ENCODE peak calls at places on chromosomes 3 and 15, in eight cellular contexts. Q is mucosa of descending colon; Z is CD8-positive, alpha-beta T cell; A is WERI-Rb-1; Y is heart left ventricle; C is lung; S is esophagus squamous epithelium; M is psoas muscle. J is an unnamed sample.

GRCh38 chr3:157494581-157495281 is 8.5 kb downstream of the VEPH1 start:
- DNase-seq in Y (no peak), Z (no peak), Q (no peak), S (no peak), M (no peak), C (no peak), A (no peak), J (no peak)

GRCh38 chr3:64440498-64440897 is 215.2 kb upstream of the PRICKLE2 start:
- DNase-seq in C (peak; percentile 84), Q (no peak), A (no peak), Y (no peak), Z (no peak), S (no peak), M (no peak), J (peak; percentile 70)

GRCh38 chr3:133283958-133284807 is 115.7 kb upstream of the BFSP2 start:
- DNase-seq in C (no peak), A (peak; percentile 20), Y (no peak), Q (no peak), Z (no peak), M (no peak), S (no peak), J (no peak)

GRCh38 chr15:48447657-48448056 is 116.4 kb downstream of the DUT start:
- DNase-seq in S (no peak), M (no peak), Q (no peak), C (no peak), Z (no peak), A (no peak), Y (no peak), J (no peak)

GRCh38 chr3:30098656-30099454 is 507.5 kb upstream of the TGFBR2 start:
- DNase-seq in C (no peak), Q (no peak), Y (no peak), M (no peak), S (no peak), A (no peak), Z (no peak), J (no peak)

GRCh38 chr15:75171408-75171807 is 30.3 kb upstream of the C15orf39 start:
- DNase-seq in Y (no peak), Q (no peak), C (no peak), M (no peak), A (no peak), S (no peak), Z (no peak), J (no peak)

GRCh38 chr15:27701956-27702355 is 397.2 kb downstream of the OCA2 start:
- DNase-seq in Y (no peak), S (no peak), Q (no peak), A (no peak), M (no peak), C (no peak), Z (no peak), J (no peak)

GRCh38 chr3:186532641-186533072 is 11.5 kb downstream of the CRYGS start:
- DNase-seq in Z (no peak), M (no peak), Y (no peak), S (no peak), C (no peak), Q (no peak), A (no peak), J (no peak)

GRCh38 chr3:46927718-46928073 is 48.8 kb downstream of the CCDC12 start:
- DNase-seq in S (no peak), C (no peak), Y (no peak), Z (no peak), M (no peak), A (no peak), Q (peak; percentile 19), J (no peak)

GRCh38 chr3:24506966-24507775 is 12.5 kb upstream of the THRB start:
- DNase-seq in Y (no peak), Q (no peak), Z (no peak), M (no peak), S (no peak), C (no peak), A (no peak), J (no peak)

GRCh38 chr3:161859870-161860450 is 363.4 kb downstream of the OTOL1 start:
- DNase-seq in A (no peak), S (no peak), Q (no peak), Y (no peak), Z (no peak), M (no peak), C (no peak), J (no peak)

GRCh38 chr15:92914103-92914499 is 14.0 kb downstream of the CHD2 start:
- DNase-seq in C (no peak), A (no peak), S (no peak), M (no peak), Q (no peak), Z (no peak), Y (no peak), J (no peak)

GRCh38 chr3:195613468-195614069 is 29.8 kb upstream of the APOD start:
- DNase-seq in M (no peak), C (no peak), Q (no peak), S (no peak), Z (no peak), Y (no peak), A (no peak), J (peak; percentile 3)

GRCh38 chr15:26889298-26889898 is 22.5 kb downstream of the GABRA5 start:
- DNase-seq in Y (no peak), Z (no peak), Q (no peak), S (no peak), C (no peak), A (peak; percentile 54), M (no peak), J (peak; percentile 74)

GRCh38 chr15:45242289-45242688 is 9.7 kb upstream of the SLC28A2 start:
- DNase-seq in Y (no peak), A (no peak), Q (no peak), S (no peak), M (no peak), Z (no peak), C (no peak), J (no peak)
- H3K9me3 ChIP-seq in Y (peaks cover 68% of the 10 kb centered on the region), A (peaks cover 15% of the 10 kb centered on the region), Q (peaks cover 72% of the 10 kb centered on the region), S (peaks cover 72% of the 10 kb centered on the region), M (peaks cover 51% of the 10 kb centered on the region), Z (peaks cover 21% of the 10 kb centered on the region), C (peaks cover 32% of the 10 kb centered on the region), J (peaks cover 61% of the 10 kb centered on the region)

GRCh38 chr3:171878441-171879225 is 35.5 kb downstream of the TMEM212 start:
- DNase-seq in S (no peak), Q (no peak), C (no peak), Z (no peak), M (no peak), Y (no peak), A (peak; percentile 58), J (no peak)

GRCh38 chr3:171883257-171883892 is 40.2 kb downstream of the TMEM212 start:
- DNase-seq in S (no peak), M (no peak), Z (no peak), A (no peak), Y (no peak), Q (no peak), C (no peak), J (no peak)

GRCh38 chr3:171883893-171884279 is 40.7 kb downstream of the TMEM212 start:
- DNase-seq in Q (no peak), A (no peak), C (no peak), Z (no peak), M (no peak), S (no peak), Y (no peak), J (no peak)

GRCh38 chr3:171879472-171879871 is 36.3 kb downstream of the TMEM212 start:
- DNase-seq in A (no peak), M (no peak), C (no peak), Z (no peak), Q (no peak), Y (no peak), S (no peak), J (no peak)

GRCh38 chr3:171880471-171880870 is 37.3 kb downstream of the TMEM212 start:
- DNase-seq in Y (no peak), Z (no peak), Q (no peak), A (no peak), C (no peak), M (no peak), S (no peak), J (no peak)
- H3K4me3 ChIP-seq in Y (no peak overlapping the region), Z (no peak overlapping the region), Q (no peak overlapping the region), A (no peak overlapping the region), C (no peak overlapping the region), M (no peak overlapping the region), S (no peak overlapping the region), J (no peak overlapping the region)

GRCh38 chr3:122094693-122095092 is 39.5 kb downstream of the CD86 start:
- DNase-seq in S (no peak), Q (no peak), C (no peak), M (no peak), Z (no peak), Y (no peak), A (no peak), J (no peak)

GRCh38 chr3:122091602-122092006 is 36.4 kb downstream of the CD86 start:
- DNase-seq in Y (no peak), A (no peak), C (no peak), Z (no peak), S (no peak), Q (no peak), M (no peak), J (no peak)

GRCh38 chr3:122094125-122094524 is 39.0 kb downstream of the CD86 start:
- DNase-seq in Z (no peak), C (no peak), S (no peak), A (no peak), Y (no peak), M (no peak), Q (no peak), J (no peak)

GRCh38 chr3:122088519-122088918 is 33.4 kb downstream of the CD86 start:
- DNase-seq in Z (no peak), S (no peak), M (no peak), C (no peak), Q (no peak), Y (no peak), A (no peak), J (no peak)

DNA sequence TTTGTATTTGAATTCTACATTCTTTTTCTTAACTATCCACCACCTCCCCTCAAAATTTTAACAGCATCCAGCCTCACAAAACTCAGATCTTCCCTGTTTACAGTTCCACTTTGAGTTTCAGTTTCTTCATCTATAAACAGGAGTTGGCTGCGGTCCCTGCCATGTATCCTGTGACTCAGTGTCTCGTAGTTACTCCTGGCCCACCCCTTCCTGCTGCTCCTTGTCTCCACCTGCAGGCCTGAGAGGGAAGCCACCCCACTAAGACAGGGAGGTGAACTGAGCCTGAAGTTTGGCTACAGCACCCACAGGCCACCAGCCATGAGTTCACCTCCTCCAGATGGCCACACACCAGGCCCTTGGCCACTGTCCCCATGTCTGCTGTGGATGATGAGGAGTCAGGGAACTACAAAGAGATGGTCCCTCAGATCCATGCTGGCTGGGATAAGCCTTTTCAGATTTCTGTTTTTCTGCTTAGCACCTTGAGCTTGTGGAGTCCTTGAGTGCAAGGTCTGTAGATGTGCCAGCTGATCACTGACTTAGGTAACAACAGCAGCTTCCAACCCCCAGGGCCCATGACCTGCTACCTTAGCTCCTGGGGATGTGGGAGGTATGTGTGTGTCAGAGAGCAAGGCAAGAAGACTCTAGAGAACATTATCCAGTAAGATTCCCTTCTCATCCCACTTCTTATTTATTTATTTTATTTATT is 37.5 kb downstream of the CD86 start:
- DNase-seq in C (no peak), Y (peak; percentile 36), Z (no peak), A (peak; percentile 14), M (peak; percentile 24), S (no peak), Q (no peak), J (no peak)
- TF ChIP-seq CTCF in C (no peak), Y (no peak), Z (no peak), A (peak; percentile 63), M (no peak), S (peak; percentile 26), Q (no peak), J (no peak)

DNA sequence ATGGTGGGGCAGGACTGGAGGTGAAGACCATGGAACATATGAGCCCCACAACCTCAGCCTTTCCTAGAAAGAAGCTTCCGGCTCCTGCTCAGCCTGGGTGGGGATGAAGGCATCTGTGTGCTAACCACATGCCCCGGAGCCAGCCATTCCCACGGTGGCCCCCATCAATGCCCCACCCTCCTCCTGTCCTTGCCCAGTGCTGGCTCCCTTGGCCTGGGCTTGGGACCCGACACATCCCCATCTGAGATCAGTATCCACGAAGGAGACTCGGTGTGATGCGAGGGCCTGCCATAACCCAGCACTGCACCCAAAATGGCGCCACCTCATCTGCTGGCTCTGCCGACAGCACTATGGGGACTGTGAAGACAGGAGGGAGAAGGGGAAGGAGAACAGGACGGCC is 16.5 kb upstream of the PLXND1 start:
- DNase-seq in Z (no peak), Y (no peak), C (no peak), A (no peak), M (no peak), S (no peak), Q (peak; percentile 51), J (no peak)
- H3K9me3 ChIP-seq in Z (no peaks in the 10 kb centered on the region), Y (no peaks in the 10 kb centered on the region), C (no peaks in the 10 kb centered on the region), A (no peaks in the 10 kb centered on the region), M (no peaks in the 10 kb centered on the region), S (no peaks in the 10 kb centered on the region), Q (no peaks in the 10 kb centered on the region), J (no peaks in the 10 kb centered on the region)